ENCODE peak calls at places on chromosomes 1 and 21, in ten cellular contexts. A, P, Z, Q, G, H, W, X, U and J are unnamed samples.

GRCh38 chr1:245809361-245809760 is 654.6 kb downstream of the KIF26B start:
- DNase-seq in Q (no peak), H (no peak), W (no peak), X (no peak), Z (no peak), G (no peak), U (no peak), A (no peak), P (no peak), J (no peak)

GRCh38 chr1:230301322-230301721 is 124.8 kb downstream of the PGBD5 start:
- DNase-seq in P (no peak), X (no peak), U (no peak), A (no peak), H (no peak), W (no peak), G (no peak), Q (no peak), Z (no peak), J (no peak)

GRCh38 chr1:65077369-65077768 is 70.6 kb upstream of the AK4 start:
- DNase-seq in Z (no peak), P (no peak), A (no peak), G (no peak), Q (no peak), H (no peak), W (no peak), U (no peak), X (no peak), J (no peak)

GRCh38 chr1:164721037-164721496 is 162.1 kb downstream of the PBX1 start:
- DNase-seq in Z (peak), G (no peak), U (peak), P (no peak), A (no peak), W (no peak), X (no peak), H (no peak), Q (no peak), J (no peak)

GRCh38 chr1:62484824-62485468 is 48.1 kb downstream of the USP1 start:
- DNase-seq in H (no peak), Z (no peak), W (no peak), A (no peak), G (no peak), Q (no peak), U (no peak), X (no peak), P (no peak), J (no peak)

GRCh38 chr1:83931658-83932253 is 67.2 kb downstream of the TTLL7 start:
- DNase-seq in H (peak), G (no peak), U (peak), A (peak), W (peak), Z (peak), X (peak), Q (peak), P (peak), J (peak)

GRCh38 chr1:61659061-61659460 is 65.9 kb downstream of the TM2D1 start:
- DNase-seq in H (no peak), A (no peak), U (no peak), Q (no peak), W (no peak), X (no peak), P (no peak), Z (no peak), G (no peak), J (peak)

GRCh38 chr1:85264150-85264549 is 4.7 kb upstream of the C1orf52 start:
- DNase-seq in H (no peak), G (no peak), Q (no peak), U (no peak), Z (peak), P (no peak), A (no peak), X (no peak), W (no peak), J (peak)

GRCh38 chr1:198265073-198265661 is 108.4 kb downstream of the NEK7 start:
- DNase-seq in Z (peak), H (no peak), Q (no peak), U (peak), G (peak), A (no peak), W (no peak), X (no peak), P (no peak), J (peak)

GRCh38 chr1:21042920-21043605 is 133.6 kb downstream of the EIF4G3 start:
- DNase-seq in X (peak), G (no peak), W (no peak), U (no peak), H (no peak), P (no peak), A (no peak), Q (no peak), Z (peak), J (no peak)

GRCh38 chr1:196861429-196861828 is 26.4 kb upstream of the CFHR4 start:
- DNase-seq in Q (no peak), Z (no peak), P (no peak), X (no peak), A (no peak), U (no peak), W (no peak), G (no peak), H (no peak), J (peak)

GRCh38 chr1:15975358-15975804 is 520 bp downstream of the ZBTB17 start:
- DNase-seq in G (peak), U (peak), X (peak), W (peak), Q (peak), A (peak), Z (peak), H (peak), P (no peak), J (peak)

GRCh38 chr1:179807291-179807690 is 64.2 kb downstream of the FAM163A start:
- DNase-seq in W (no peak), A (no peak), X (no peak), H (no peak), Q (no peak), P (no peak), G (no peak), U (peak), Z (no peak), J (no peak)

GRCh38 chr1:7405844-7406500 is 365.1 kb upstream of the VAMP3 start:
- DNase-seq in U (no peak), P (no peak), G (no peak), H (no peak), A (no peak), W (no peak), X (no peak), Q (no peak), Z (no peak), J (no peak)

GRCh38 chr21:28283652-28284490 is 708.8 kb downstream of the LTN1 start:
- DNase-seq in U (peak), Q (no peak), Z (peak), X (peak), G (no peak), A (no peak), P (peak), W (no peak), H (no peak), J (peak)